ENCODE peak calls at places on chromosomes 1 and 21, in eight cellular contexts. T is psoas muscle, H is fibroblast of mammary gland, W is ovary, F is cardiac muscle cell, Y is HAP-1, D is Panc1, Z is AG09309. U is an unnamed sample.

GRCh38 chr1:221667504-221667903 is 74.4 kb downstream of the DUSP10 start:
- DNase-seq in T (no peak), H (peak; percentile 85), W (no peak), F (peak; percentile 72), Y (no peak), D (no peak), Z (peak; percentile 40), U (peak; percentile 59)

GRCh38 chr1:189659731-189660130 is 817.9 kb downstream of the BRINP3 start:
- DNase-seq in T (no peak), H (no peak), W (no peak), F (no peak), Y (no peak), D (no peak), Z (no peak), U (no peak)

GRCh38 chr1:246761386-246761785 is 37.2 kb downstream of the SCCPDH start:
- DNase-seq in T (no peak), H (no peak), W (no peak), F (no peak), Y (no peak), D (no peak), Z (no peak), U (peak; percentile 5)

GRCh38 chr1:167454304-167454928 is 63.9 kb downstream of the CD247 start:
- DNase-seq in T (no peak), H (no peak), W (no peak), F (no peak), Y (no peak), D (no peak), Z (no peak), U (no peak)

GRCh38 chr1:18907914-18908845 is 5.8 kb upstream of the ALDH4A1 start:
- DNase-seq in T (no peak), H (no peak), W (no peak), F (no peak), Y (no peak), D (no peak), Z (no peak), U (no peak)

GRCh38 chr21:27382404-27382803 is 415.5 kb upstream of the ADAMTS5 start:
- DNase-seq in T (no peak), H (peak; percentile 58), W (no peak), F (peak; percentile 21), Y (no peak), D (no peak), Z (no peak), U (no peak)

GRCh38 chr1:7754234-7754633 is 16.9 kb upstream of the VAMP3 start:
- DNase-seq in T (no peak), H (no peak), W (no peak), F (no peak), Y (no peak), D (no peak), Z (no peak), U (no peak)

GRCh38 chr1:225897595-225898514 is 8.9 kb upstream of the LEFTY1 start:
- DNase-seq in T (no peak), H (no peak), W (no peak), F (no peak), Y (no peak), D (no peak), Z (no peak), U (no peak)

DNA sequence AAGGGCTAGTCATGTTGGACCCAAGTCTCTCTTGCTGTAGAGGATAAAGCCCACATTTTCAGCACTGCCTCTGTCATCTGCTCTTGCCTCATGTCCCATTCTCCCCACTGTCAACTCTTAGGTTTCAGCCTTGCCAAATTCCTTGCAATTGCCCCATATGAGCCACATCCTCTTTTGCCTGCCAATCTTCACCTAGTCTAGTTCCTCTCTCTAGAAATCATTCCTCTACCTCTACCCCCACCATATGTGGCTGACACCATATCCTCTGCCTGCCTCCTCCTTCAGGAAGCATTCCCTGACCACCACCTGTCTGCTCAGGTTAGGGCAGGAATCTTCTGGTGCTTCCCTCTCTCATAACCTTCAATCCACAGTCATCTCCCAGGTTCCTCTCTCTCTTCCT is 38.2 kb downstream of the SLC9A1 start:
- DNase-seq in T (no peak), H (peak; percentile 35), W (no peak), F (peak; percentile 59), Y (no peak), D (no peak), Z (no peak), U (peak; percentile 90)
- H3K4me3 ChIP-seq in T (no peak overlapping the region), H (no peak overlapping the region), W (no peak overlapping the region), F (no peak overlapping the region), Y (no peak overlapping the region), D (no peak overlapping the region), Z (no peak overlapping the region), U (no peak overlapping the region)

DNA sequence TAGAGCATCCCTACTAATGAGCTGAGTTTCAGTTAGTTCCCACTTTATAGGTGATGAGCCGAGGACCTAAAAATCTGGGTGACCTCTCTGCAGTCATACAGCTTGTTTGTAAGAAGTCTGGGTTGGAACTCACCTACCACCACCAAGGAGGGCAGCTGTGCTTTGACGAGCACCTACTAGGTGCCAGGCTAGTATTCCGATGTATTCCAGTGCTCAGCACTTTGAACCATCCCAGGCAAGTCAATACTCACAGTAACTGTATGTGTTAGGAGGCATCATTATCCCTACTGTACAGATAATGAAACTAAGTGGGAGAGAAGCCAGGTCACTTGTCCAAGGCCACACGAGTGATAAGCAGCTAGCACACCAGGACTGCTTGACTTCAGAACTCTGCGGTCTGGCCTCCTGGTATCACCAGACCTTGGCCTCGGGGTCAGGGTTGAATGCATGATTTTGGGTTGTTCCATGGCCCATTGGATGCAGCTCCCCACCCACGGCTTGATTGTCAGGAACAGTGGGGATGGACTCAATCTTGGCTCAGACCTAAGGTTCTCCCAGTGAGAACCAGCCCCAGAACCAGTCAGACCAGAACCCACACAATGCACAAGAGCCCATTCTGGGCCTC is 20.7 kb downstream of the ECE1 start:
- DNase-seq in T (no peak), H (no peak), W (peak; percentile 72), F (no peak), Y (no peak), D (no peak), Z (no peak), U (no peak)
- H3K4me3 ChIP-seq in T (no peak overlapping the region), H (no peak overlapping the region), W (no peak overlapping the region), F (no peak overlapping the region), Y (no peak overlapping the region), D (no peak overlapping the region), Z (no peak overlapping the region), U (no peak overlapping the region)

DNA sequence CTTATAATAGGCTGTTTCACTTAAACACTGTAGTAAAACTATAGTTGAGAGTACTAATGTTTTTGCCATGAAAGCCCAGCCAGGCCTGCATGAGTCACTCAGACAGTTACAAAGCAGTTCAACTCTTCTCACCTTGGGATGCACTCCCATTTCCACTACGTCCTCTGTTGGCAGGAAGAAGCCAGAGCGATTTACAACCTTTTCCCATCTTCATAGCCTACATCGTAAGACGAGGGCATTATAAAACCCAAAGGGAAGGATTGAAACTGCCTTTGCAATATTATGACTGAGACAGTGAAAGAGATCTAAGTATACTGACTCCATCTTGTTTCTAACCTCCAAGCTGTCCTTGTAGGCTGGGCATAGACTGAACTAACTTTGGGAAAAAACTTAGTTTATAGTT is 71.8 kb upstream of the CSF1 start:
- DNase-seq in T (no peak), H (peak; percentile 75), W (no peak), F (peak; percentile 34), Y (peak; percentile 16), D (no peak), Z (no peak), U (no peak)
- H3K4me3 ChIP-seq in T (no peak overlapping the region), H (no peak overlapping the region), W (no peak overlapping the region), F (no peak overlapping the region), Y (no peak overlapping the region), D (no peak overlapping the region), Z (no peak overlapping the region), U (no peak overlapping the region)

GRCh38 chr21:41801256-41801655 is 34.4 kb upstream of the RIPK4 start:
- DNase-seq in T (no peak), H (no peak), W (no peak), F (no peak), Y (no peak), D (no peak), Z (no peak), U (no peak)

GRCh38 chr21:41803316-41803715 is 36.5 kb upstream of the RIPK4 start:
- DNase-seq in T (no peak), H (no peak), W (no peak), F (no peak), Y (no peak), D (no peak), Z (no peak), U (no peak)

GRCh38 chr21:41802185-41802584 is 35.3 kb upstream of the RIPK4 start:
- DNase-seq in T (no peak), H (no peak), W (no peak), F (no peak), Y (no peak), D (no peak), Z (no peak), U (no peak)

GRCh38 chr21:41804381-41804780 is 37.5 kb upstream of the RIPK4 start:
- DNase-seq in T (no peak), H (no peak), W (no peak), F (no peak), Y (no peak), D (no peak), Z (no peak), U (no peak)

GRCh38 chr21:41802684-41803083 is 35.8 kb upstream of the RIPK4 start:
- DNase-seq in T (peak; percentile 63), H (peak; percentile 53), W (peak; percentile 71), F (peak; percentile 12), Y (no peak), D (no peak), Z (no peak), U (peak; percentile 60)
- H3K4me3 ChIP-seq in T (peak overlapping the region; percentile 1), H (no peak overlapping the region), W (no peak overlapping the region), F (no peak overlapping the region), Y (no peak overlapping the region), D (no peak overlapping the region), Z (no peak overlapping the region), U (no peak overlapping the region)

GRCh38 chr1:111446967-111447892 is 1.8 kb downstream of the WDR77 start:
- DNase-seq in T (no peak), H (no peak), W (no peak), F (no peak), Y (no peak), D (no peak), Z (no peak), U (no peak)
- H3K4me3 ChIP-seq in T (peak overlapping the region; percentile 86), H (peak overlapping the region; percentile 97), W (peak overlapping the region; percentile 97), F (no peak overlapping the region), Y (peak overlapping the region; percentile 89), D (peak overlapping the region; percentile 94), Z (no peak overlapping the region), U (peak overlapping the region; percentile 87)

GRCh38 chr1:179187708-179188471 is 41.6 kb downstream of the ABL2 start:
- DNase-seq in T (no peak), H (no peak), W (no peak), F (no peak), Y (no peak), D (no peak), Z (no peak), U (no peak)
- H3K4me3 ChIP-seq in T (no peak overlapping the region), H (no peak overlapping the region), W (no peak overlapping the region), F (no peak overlapping the region), Y (no peak overlapping the region), D (no peak overlapping the region), Z (no peak overlapping the region), U (no peak overlapping the region)

GRCh38 chr1:243263824-243264223 is 8.0 kb downstream of the SDCCAG8 start:
- DNase-seq in T (no peak), H (no peak), W (no peak), F (no peak), Y (peak; percentile 30), D (no peak), Z (no peak), U (no peak)
- H3K4me3 ChIP-seq in T (no peak overlapping the region), H (no peak overlapping the region), W (no peak overlapping the region), F (no peak overlapping the region), Y (no peak overlapping the region), D (no peak overlapping the region), Z (no peak overlapping the region), U (no peak overlapping the region)